ENCODE peak calls at places on chromosomes 7 and 10, in four cellular contexts. V, N, T and Z are unnamed samples.
A peak's percentile ranks its signal among the peaks of the same experiment; 100 is the strongest.

GRCh38 chr10:14330390-14331071 is at the start of gene FRMD4A:
- DNase-seq in V (no peak), N (no peak), T (no peak), Z (no peak)

GRCh38 chr10:49486009-49486408 is 52.9 kb downstream of the ERCC6 start:
- DNase-seq in V (no peak), N (no peak), T (no peak), Z (no peak)

GRCh38 chr7:122219253-122219865 is 75.3 kb upstream of the AASS start:
- DNase-seq in V (no peak), N (no peak), T (no peak), Z (peak; percentile 35)

GRCh38 chr7:23369695-23370404 is 70.7 kb downstream of the MALSU1 start:
- DNase-seq in V (no peak), N (no peak), T (no peak), Z (no peak)

GRCh38 chr7:30974605-30975256 is 11.0 kb downstream of the GHRHR start:
- DNase-seq in V (peak; percentile 79), N (no peak), T (no peak), Z (peak; percentile 63)

GRCh38 chr10:74558403-74558802 is 268.0 kb upstream of the KAT6B start:
- DNase-seq in V (no peak), N (no peak), T (no peak), Z (no peak)

GRCh38 chr10:5551531-5552375 is 27.0 kb downstream of the CALML3 start:
- DNase-seq in V (peak; percentile 9), N (peak; percentile 79), T (peak; percentile 13), Z (peak; percentile 44)

GRCh38 chr10:230758-231157 is 95.5 kb downstream of the ZMYND11 start:
- DNase-seq in V (no peak), N (no peak), T (no peak), Z (no peak)

GRCh38 chr7:77415822-77416620 is at the start of gene GSAP:
- DNase-seq in V (peak; percentile 79), N (peak; percentile 62), T (peak; percentile 37), Z (peak; percentile 65)

GRCh38 chr10:48506147-48506917 is 98.5 kb downstream of the ARHGAP22 start:
- DNase-seq in V (no peak), N (no peak), T (no peak), Z (peak; percentile 74)

GRCh38 chr10:5662708-5663579 is 3.5 kb downstream of the ASB13 start:
- DNase-seq in V (no peak), N (no peak), T (no peak), Z (no peak)

GRCh38 chr10:126131338-126131737 is 235.0 kb downstream of the FANK1 start:
- DNase-seq in V (no peak), N (no peak), T (no peak), Z (no peak)

GRCh38 chr7:42029405-42029804 is 207.6 kb downstream of the GLI3 start:
- DNase-seq in V (no peak), N (no peak), T (no peak), Z (no peak)

GRCh38 chr10:124992462-124993344 is 50.8 kb downstream of the ZRANB1 start:
- DNase-seq in V (peak; percentile 78), N (no peak), T (peak; percentile 81), Z (no peak)

GRCh38 chr10:73917566-73918305 is 6.8 kb downstream of the PLAU start:
- DNase-seq in V (no peak), N (no peak), T (no peak), Z (no peak)

GRCh38 chr10:70662362-70663220 is 9.7 kb upstream of the ADAMTS14 start:
- DNase-seq in V (no peak), N (peak; percentile 6), T (no peak), Z (peak; percentile 27)

GRCh38 chr10:59175538-59176240 is 754 bp upstream of the PHYHIPL start:
- DNase-seq in V (peak; percentile 29), N (peak; percentile 47), T (no peak), Z (no peak)

GRCh38 chr7:80453699-80454340 is 58.0 kb downstream of the GNAT3 start:
- DNase-seq in V (no peak), N (no peak), T (no peak), Z (no peak)

GRCh38 chr7:36032362-36032818 is 120.7 kb upstream of the EEPD1 start:
- DNase-seq in V (no peak), N (no peak), T (no peak), Z (no peak)

GRCh38 chr7:51139796-51140195 is 176.8 kb downstream of the COBL start:
- DNase-seq in V (peak; percentile 67), N (no peak), T (no peak), Z (no peak)

GRCh38 chr7:148572067-148572522 is 18.5 kb upstream of the C7orf33 start:
- DNase-seq in V (no peak), N (no peak), T (no peak), Z (peak; percentile 66)

GRCh38 chr7:73359306-73359705 is 31.3 kb downstream of the FKBP6 start:
- DNase-seq in V (no peak), N (no peak), T (no peak), Z (no peak)

GRCh38 chr7:88638583-88638982 is 120.9 kb upstream of the ZNF804B start:
- DNase-seq in V (no peak), N (no peak), T (no peak), Z (no peak)

GRCh38 chr10:99612167-99612831 is 7.9 kb downstream of the SLC25A28 start:
- DNase-seq in V (peak; percentile 30), N (no peak), T (no peak), Z (no peak)

GRCh38 chr10:6050801-6051445 is 11.2 kb downstream of the IL2RA start:
- DNase-seq in V (peak; percentile 52), N (no peak), T (peak; percentile 69), Z (peak; percentile 68)

GRCh38 chr7:127251048-127251451 is 1.7 kb downstream of the GRM8 start:
- DNase-seq in V (no peak), N (no peak), T (no peak), Z (no peak)

GRCh38 chr10:44756235-44756634 is 154.9 kb upstream of the TMEM72 start:
- DNase-seq in V (no peak), N (no peak), T (no peak), Z (no peak)

GRCh38 chr10:15461353-15462108 is 90.4 kb upstream of the FAM171A1 start:
- DNase-seq in V (peak; percentile 27), N (no peak), T (peak; percentile 39), Z (no peak)

GRCh38 chr7:135349746-135350145 is 116.1 kb downstream of the STRA8 start:
- DNase-seq in V (no peak), N (no peak), T (no peak), Z (no peak)

GRCh38 chr10:63197304-63198092 is 64.4 kb downstream of the NRBF2 start:
- DNase-seq in V (no peak), N (no peak), T (no peak), Z (no peak)

GRCh38 chr7:98777051-98777450 is 92.8 kb downstream of the TMEM130 start:
- DNase-seq in V (no peak), N (no peak), T (no peak), Z (no peak)

GRCh38 chr7:74449809-74450397 is 3.8 kb upstream of the GTF2IRD1 start:
- DNase-seq in V (peak; percentile 65), N (no peak), T (peak; percentile 51), Z (peak; percentile 72)

GRCh38 chr7:99790407-99790806 is 6.4 kb upstream of the CYP3A4 start:
- DNase-seq in V (no peak), N (no peak), T (no peak), Z (no peak)

GRCh38 chr10:60394444-60394843 is 4.8 kb upstream of the ANK3 start:
- DNase-seq in V (no peak), N (no peak), T (no peak), Z (no peak)

GRCh38 chr10:53140516-53140915 is 367.9 kb upstream of the MBL2 start:
- DNase-seq in V (no peak), N (no peak), T (no peak), Z (no peak)

GRCh38 chr7:17680943-17681351 is 259.3 kb downstream of the SNX13 start:
- DNase-seq in V (no peak), N (no peak), T (no peak), Z (peak; percentile 15)

GRCh38 chr7:33039905-33040292 is 22.7 kb downstream of the NT5C3A start:
- DNase-seq in V (no peak), N (no peak), T (no peak), Z (no peak)

GRCh38 chr7:33043875-33044718 is 18.5 kb downstream of the NT5C3A start:
- DNase-seq in V (peak; percentile 48), N (no peak), T (no peak), Z (peak; percentile 74)

GRCh38 chr7:33044986-33045385 is 17.6 kb downstream of the NT5C3A start:
- DNase-seq in V (no peak), N (no peak), T (no peak), Z (no peak)

GRCh38 chr7:33040803-33041516 is 21.6 kb downstream of the NT5C3A start:
- DNase-seq in V (peak; percentile 71), N (no peak), T (no peak), Z (no peak)

GRCh38 chr7:33043434-33043833 is 19.1 kb downstream of the NT5C3A start:
- DNase-seq in V (no peak), N (no peak), T (no peak), Z (no peak)
- H3K4me1 ChIP-seq in V (peaks cover 68% of the 10 kb centered on the region), N (peaks cover 22% of the 10 kb centered on the region), T (no peaks in the 10 kb centered on the region), Z (peaks cover 32% of the 10 kb centered on the region)

DNA sequence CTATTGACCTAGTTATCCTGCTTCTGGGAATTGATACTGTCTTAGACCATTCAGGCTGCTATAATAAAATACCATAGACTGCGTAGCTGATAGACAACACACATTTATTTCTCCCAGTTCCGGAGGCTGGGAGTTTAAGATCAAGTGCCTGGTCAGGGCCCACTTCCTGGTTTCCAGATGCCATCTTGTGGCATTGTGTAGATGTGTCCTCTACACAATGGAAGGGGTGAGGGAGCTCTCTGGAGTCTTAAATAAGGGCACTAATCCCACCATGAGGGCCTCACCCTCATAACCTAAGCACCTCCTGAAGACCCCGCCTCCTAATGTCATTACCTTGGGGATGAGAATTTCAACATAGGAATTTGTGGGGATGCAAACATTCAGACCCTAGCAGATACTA is 62.4 kb downstream of the SLC35B4 start:
- DNase-seq in V (no peak), N (no peak), T (no peak), Z (no peak)
- TF ChIP-seq CTCF in V (no peak), N (peak; percentile 37), T (no peak), Z (no peak)

DNA sequence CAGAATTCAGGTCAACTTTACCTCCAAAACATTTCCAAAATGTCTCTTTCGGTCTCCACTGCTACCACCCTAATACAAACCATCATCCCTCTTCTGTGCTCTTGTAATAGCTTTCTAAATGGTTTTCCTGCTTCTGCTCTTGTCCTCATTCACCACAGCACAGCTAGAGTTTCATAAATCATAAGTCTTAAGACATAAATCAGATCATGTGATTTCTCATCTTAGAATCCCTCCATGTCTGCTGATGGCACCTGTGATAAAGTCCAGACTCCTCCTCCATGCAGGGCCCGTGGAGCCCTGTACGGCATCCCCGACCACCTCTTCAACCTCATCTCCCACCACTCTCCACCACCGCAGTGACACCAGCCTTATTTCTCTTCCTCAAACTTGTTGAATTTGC is 212.3 kb upstream of the MKLN1 start:
- DNase-seq in V (no peak), N (no peak), T (no peak), Z (no peak)
- H3K4me1 ChIP-seq in V (peaks cover 7% of the 10 kb centered on the region), N (peaks cover 14% of the 10 kb centered on the region), T (no peaks in the 10 kb centered on the region), Z (peaks cover 10% of the 10 kb centered on the region)

DNA sequence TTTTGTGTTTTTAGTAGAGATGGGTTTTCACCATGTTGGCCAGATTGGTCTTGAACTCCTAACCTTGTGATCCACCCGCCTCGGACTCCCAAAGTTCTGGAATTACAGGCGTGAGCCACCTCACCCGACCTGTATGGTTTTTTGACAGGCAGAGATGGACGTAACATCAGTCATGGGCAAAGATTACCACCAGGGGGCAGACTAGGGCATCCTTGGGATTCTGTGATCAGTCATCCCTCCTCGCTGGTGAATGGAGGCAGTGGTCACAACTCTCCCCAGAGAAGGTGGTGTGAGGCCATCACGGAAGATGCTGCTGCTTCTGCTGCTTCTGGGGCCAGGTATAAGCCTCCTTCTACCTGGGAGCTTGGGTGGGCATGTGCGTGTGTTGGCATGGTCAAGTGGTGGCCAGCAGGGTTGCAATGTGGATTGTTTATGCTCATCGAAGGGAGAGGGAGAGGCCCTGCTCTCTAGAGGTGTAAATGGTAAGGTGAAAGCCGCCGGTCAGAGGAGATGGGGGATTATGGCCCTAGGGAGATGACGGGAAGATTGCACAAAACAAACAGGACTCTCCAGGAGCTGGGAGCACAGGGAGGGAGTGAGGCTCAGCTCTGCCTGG is 122.7 kb upstream of the PRSS1 start:
- DNase-seq in V (peak; percentile 63), N (no peak), T (peak; percentile 44), Z (peak; percentile 60)
- TF ChIP-seq CTCF in V (peak; percentile 54), N (peak; percentile 36), T (peak; percentile 37), Z (peak; percentile 58)